ENCODE peak calls at places on chromosomes 12 and 14, in six cellular contexts. O is T-helper 2 cell; G is fibroblast of the aortic adventitia; J is upper lobe of right lung; T is right lobe of liver; C is activated naive CD8-positive, alpha-beta T cell treated with anti-CD3 and anti-CD28 coated beads, Interleukin-2, amount 50 U/mL, for 24 hours. Y is an unnamed sample.

GRCh38 chr14:102699416-102700110 is 77.7 kb upstream of the TRAF3 start:
- DNase-seq in C (no peak), G (peak; percentile 21), J (no peak), O (no peak), T (no peak), Y (no peak)

GRCh38 chr12:105761075-105761474 is 377.7 kb downstream of the NUAK1 start:
- DNase-seq in T (no peak), G (no peak), C (no peak), O (no peak), J (no peak), Y (no peak)

GRCh38 chr12:124155711-124156110 is 139.2 kb upstream of the RFLNA start:
- DNase-seq in C (no peak), T (no peak), J (no peak), O (no peak), G (no peak), Y (no peak)

GRCh38 chr14:105028251-105028927 is 7.5 kb upstream of the CDCA4 start:
- DNase-seq in G (no peak), C (no peak), O (no peak), T (no peak), J (no peak), Y (no peak)

GRCh38 chr14:68367444-68368014 is 425.3 kb downstream of the ZFP36L1 start:
- DNase-seq in C (no peak), O (no peak), T (no peak), G (no peak), J (no peak), Y (no peak)

GRCh38 chr14:44639986-44640385 is 132.9 kb upstream of the FSCB start:
- DNase-seq in O (no peak), J (no peak), T (no peak), C (no peak), G (no peak), Y (no peak)

GRCh38 chr12:80441921-80442320 is 2.1 kb upstream of the PTPRQ start:
- DNase-seq in G (peak; percentile 88), O (no peak), T (no peak), C (no peak), J (no peak), Y (no peak)

GRCh38 chr12:122123051-122123760 is 44.6 kb downstream of the MLXIP start:
- DNase-seq in G (peak; percentile 83), T (no peak), O (peak; percentile 27), C (peak; percentile 77), J (no peak), Y (peak; percentile 66)

GRCh38 chr12:94618995-94619695 is 31.2 kb downstream of the TMCC3 start:
- DNase-seq in G (peak; percentile 82), J (no peak), O (no peak), T (no peak), C (no peak), Y (no peak)

GRCh38 chr14:104238424-104239184 is 100.2 kb downstream of the KIF26A start:
- DNase-seq in O (no peak), C (no peak), T (no peak), G (no peak), J (no peak), Y (no peak)

GRCh38 chr14:106286697-106287290 is 760.4 kb downstream of the TMEM121 start:
- DNase-seq in T (no peak), G (no peak), O (no peak), J (no peak), C (peak; percentile 31), Y (no peak)

GRCh38 chr12:100265732-100266131 is 1.1 kb downstream of the DEPDC4 start:
- DNase-seq in C (no peak), O (no peak), J (no peak), T (no peak), G (no peak), Y (no peak)

GRCh38 chr14:101495827-101496778 is 65.2 kb upstream of the DIO3 start:
- DNase-seq in J (peak; percentile 43), C (no peak), T (peak; percentile 52), O (no peak), G (no peak), Y (no peak)

GRCh38 chr12:130646690-130647089 is 69.4 kb downstream of the RIMBP2 start:
- DNase-seq in O (no peak), G (no peak), J (no peak), C (no peak), T (no peak), Y (no peak)

GRCh38 chr12:10101042-10101579 is 2.3 kb upstream of the CLEC1A start:
- DNase-seq in C (no peak), J (no peak), G (peak; percentile 29), O (no peak), T (peak; percentile 59), Y (no peak)

Y was measured in effector CD4-positive, alpha-beta T cell.